ENCODE peak calls at places on chromosome 2, in nine cellular contexts. Q is colonic mucosa, F is lower lobe of right lung, Z is astrocyte, J is HCT116, O is uterus, S is psoas muscle, C is GM23338, D is cardiac muscle cell. Y is an unnamed sample. For H3K27me3 and H3K4me1, the result is how much of the 10 kb centered on the place peaks cover.

GRCh38 chr2:128367601-128368359 is 49.1 kb upstream of the HS6ST1 start:
- DNase-seq in O (no peak), D (no peak), J (no peak), S (peak), C (no peak), Z (no peak), F (no peak), Q (no peak), Y (no peak)

GRCh38 chr2:212974692-212975091 is 176.7 kb downstream of the IKZF2 start:
- DNase-seq in Z (peak), C (no peak), S (no peak), J (no peak), D (no peak), O (no peak), Q (no peak), F (no peak), Y (no peak)

GRCh38 chr2:18132697-18133096 is 254.2 kb downstream of the KCNS3 start:
- DNase-seq in C (no peak), O (no peak), J (no peak), D (no peak), Q (no peak), S (no peak), F (no peak), Z (peak), Y (no peak)

GRCh38 chr2:232689152-232689910 is 7.8 kb upstream of the GIGYF2 start:
- DNase-seq in D (no peak), Z (peak), S (peak), F (no peak), Q (no peak), J (no peak), C (no peak), O (no peak), Y (no peak)

GRCh38 chr2:53353372-53354111 is 414.1 kb upstream of the CHAC2 start:
- DNase-seq in D (no peak), J (peak), Q (peak), C (no peak), F (no peak), O (no peak), S (no peak), Z (no peak), Y (peak)

GRCh38 chr2:234308814-234309195 is 188.1 kb downstream of the ARL4C start:
- DNase-seq in D (no peak), Z (peak), Q (peak), C (no peak), O (no peak), S (no peak), F (no peak), J (no peak), Y (peak)

GRCh38 chr2:105396254-105397024 is 2.4 kb downstream of the FHL2 start:
- DNase-seq in F (no peak), Q (peak), D (no peak), J (peak), C (no peak), O (peak), Z (peak), S (peak), Y (peak)

GRCh38 chr2:112731479-112731878 is 10.7 kb downstream of the NT5DC4 start:
- DNase-seq in D (no peak), F (no peak), Z (no peak), O (no peak), Q (no peak), S (no peak), J (no peak), C (no peak), Y (no peak)

GRCh38 chr2:223712642-223713041 is 110.5 kb upstream of the SCG2 start:
- DNase-seq in C (no peak), D (no peak), Q (no peak), O (no peak), S (no peak), Z (no peak), J (no peak), F (no peak), Y (no peak)

GRCh38 chr2:170815746-170816498 is 765 bp upstream of the GAD1 start:
- DNase-seq in C (peak), Q (peak), J (peak), Z (peak), D (peak), F (peak), O (peak), S (peak), Y (peak)
- H3K4me3 ChIP-seq in C (peak), Q (peak), J (peak), Z (peak), D (peak), F (peak), O (no peak), S (peak), Y (peak)

GRCh38 chr2:39515897-39516346 is 78.8 kb upstream of the MAP4K3 start:
- DNase-seq in O (no peak), C (no peak), D (no peak), J (no peak), Z (no peak), F (no peak), S (no peak), Q (no peak), Y (no peak)

GRCh38 chr2:39514825-39515224 is 77.7 kb upstream of the MAP4K3 start:
- DNase-seq in J (no peak), S (no peak), D (no peak), O (no peak), C (no peak), F (no peak), Z (no peak), Q (no peak), Y (no peak)

GRCh38 chr2:39517102-39517436 is 80.0 kb upstream of the MAP4K3 start:
- DNase-seq in S (no peak), Z (no peak), C (no peak), F (no peak), Q (no peak), D (no peak), O (no peak), J (no peak), Y (no peak)

GRCh38 chr2:39516347-39517101 is 79.4 kb upstream of the MAP4K3 start:
- DNase-seq in C (peak), D (no peak), Q (no peak), O (peak), F (no peak), J (no peak), S (peak), Z (no peak), Y (no peak)

GRCh38 chr2:39515273-39515896 is 78.3 kb upstream of the MAP4K3 start:
- DNase-seq in D (no peak), S (no peak), Z (no peak), Q (no peak), O (no peak), C (no peak), F (no peak), J (no peak), Y (no peak)
- H3K27me3 ChIP-seq in D (under half), S (under half), Z (under half), Q (under half), O (under half), C (under half), F (under half), J (under half), Y (under half)

DNA sequence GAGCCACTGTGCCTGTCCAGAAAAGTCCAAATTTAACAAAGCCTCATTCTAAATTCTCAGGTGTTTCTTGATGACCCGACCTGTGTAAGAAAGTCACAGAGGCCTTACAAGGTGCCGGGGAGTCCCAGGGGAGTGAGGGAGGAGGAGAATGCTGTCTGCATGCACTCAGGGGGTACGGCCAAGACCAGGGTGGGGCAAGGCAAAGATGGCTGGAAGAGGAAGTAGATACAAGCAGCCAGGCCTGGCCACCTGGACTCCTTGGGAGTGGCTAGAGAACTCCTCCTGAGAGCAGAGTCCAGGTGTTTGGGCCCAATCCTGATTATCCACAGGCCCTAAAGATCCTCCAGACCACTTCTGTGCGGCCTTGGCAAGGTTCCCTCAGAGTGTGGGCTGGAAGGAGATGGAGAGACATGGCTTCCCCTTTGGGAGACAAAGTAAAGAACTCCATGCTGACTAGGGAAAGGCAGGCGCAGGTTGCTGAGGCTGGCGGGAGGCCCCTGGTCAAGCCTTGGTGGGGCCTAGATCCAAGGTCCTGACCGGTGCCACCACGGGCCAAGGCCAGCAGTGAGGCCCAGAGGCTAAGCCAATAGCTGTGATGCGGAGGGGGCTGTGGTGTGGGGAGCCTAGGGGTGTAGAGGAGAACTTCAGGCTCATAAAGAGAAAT is 74.7 kb downstream of the COPS8 start:
- DNase-seq in O (no peak), Q (no peak), F (no peak), Z (no peak), S (no peak), D (no peak), C (no peak), J (no peak), Y (peak)
- H3K4me1 ChIP-seq in O (under half), Q (under half), F (under half), Z (under half), S (under half), D (under half), C (under half), J (under half), Y (half or more)

DNA sequence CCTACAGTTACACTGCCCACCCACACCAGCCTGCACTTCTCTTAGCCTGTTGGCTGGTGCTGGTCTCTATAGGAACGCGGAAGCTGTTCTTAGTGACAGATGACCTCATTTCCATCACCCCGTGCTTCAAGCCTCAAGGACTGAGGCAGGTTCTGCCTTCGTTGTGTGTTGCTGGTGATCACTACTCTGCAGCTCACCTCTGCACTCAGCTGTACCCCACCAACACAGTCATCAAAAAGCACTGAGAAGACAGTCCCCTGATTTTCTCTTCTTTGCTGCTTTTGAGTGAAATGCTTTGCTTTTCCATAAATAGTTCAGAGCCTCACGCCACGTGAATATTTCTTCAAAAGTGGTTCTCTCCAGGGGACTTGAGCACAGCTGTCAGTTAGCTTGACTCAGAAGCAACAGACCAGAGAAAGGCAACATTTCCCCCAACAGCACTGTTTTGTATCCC is 225.7 kb upstream of the CCDC150 start:
- DNase-seq in O (no peak), S (no peak), F (no peak), C (no peak), D (peak), J (no peak), Z (no peak), Q (no peak), Y (no peak)
- H3K4me3 ChIP-seq in O (no peak), S (no peak), F (no peak), C (no peak), D (no peak), J (no peak), Z (no peak), Q (no peak), Y (no peak)

GRCh38 chr2:237630216-237631000 is 3.0 kb downstream of the LRRFIP1 start:
- DNase-seq in Q (no peak), S (no peak), D (no peak), Z (no peak), J (no peak), F (no peak), C (no peak), O (no peak), Y (peak)

GRCh38 chr2:237632991-237633629 is 5.7 kb downstream of the LRRFIP1 start:
- DNase-seq in S (no peak), F (no peak), D (no peak), J (no peak), O (no peak), Z (no peak), C (no peak), Q (no peak), Y (peak)

GRCh38 chr2:237631029-237631785 is 3.8 kb downstream of the LRRFIP1 start:
- DNase-seq in O (no peak), Q (no peak), F (no peak), J (no peak), C (no peak), Z (no peak), S (no peak), D (no peak), Y (peak)

GRCh38 chr2:237629739-237630138 is 2.4 kb downstream of the LRRFIP1 start:
- DNase-seq in J (no peak), Q (no peak), D (no peak), C (no peak), S (no peak), Z (peak), O (no peak), F (no peak), Y (no peak)

DNA sequence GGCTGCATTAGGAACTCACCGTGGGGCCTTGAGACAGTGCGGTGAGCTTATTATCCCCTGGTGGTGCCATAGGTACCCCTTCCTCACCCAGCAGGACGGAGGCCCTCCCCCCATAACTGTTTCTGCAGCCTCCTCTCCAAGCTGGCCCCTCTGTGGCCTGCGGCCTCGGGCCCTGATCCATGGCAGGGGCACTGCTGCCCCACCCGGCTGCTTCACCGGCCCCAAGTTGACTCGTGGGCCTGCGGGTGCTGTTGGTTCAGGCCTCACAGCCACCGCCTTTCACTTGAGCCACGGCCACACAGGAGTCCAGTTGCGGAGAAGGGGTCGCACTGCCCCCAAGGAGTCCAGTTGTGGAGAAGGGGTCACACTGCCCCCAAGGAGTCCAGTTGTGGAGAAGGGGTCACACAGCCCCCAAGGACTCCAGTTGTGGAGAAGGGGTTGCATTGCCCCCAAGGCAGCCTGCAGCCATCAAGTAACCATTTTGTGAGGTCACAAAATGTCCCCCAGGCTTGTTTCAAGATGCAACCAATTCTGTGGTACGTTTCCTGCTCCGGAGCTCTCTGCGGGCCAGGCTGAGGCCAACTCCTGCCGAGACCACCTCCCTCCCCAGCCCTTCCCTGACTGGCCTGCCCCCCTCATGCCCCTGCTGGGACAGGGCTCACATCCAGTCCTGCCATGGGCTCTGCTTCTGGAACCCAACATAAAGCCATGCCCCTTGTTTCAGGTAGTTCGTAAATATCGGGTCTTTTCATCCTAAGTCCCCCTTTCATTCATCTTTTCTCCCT is 4.6 kb downstream of the LRRFIP1 start:
- DNase-seq in C (no peak), Q (no peak), J (no peak), S (no peak), F (no peak), Z (no peak), O (no peak), D (no peak), Y (no peak)
- H3K27me3 ChIP-seq in C (under half), Q (under half), J (under half), S (under half), F (under half), Z (under half), O (under half), D (under half), Y (under half)

Y was measured in SJSA1.